ENCODE peak calls at places on chromosomes 12 and 14, in six cellular contexts. Y is NB4, C is endothelial cell of umbilical vein, S is A549, X is HepG2, Z is K562. Q is an unnamed sample.

GRCh38 chr12:88273450-88273849 is 131.3 kb downstream of the TMTC3 start:
- DNase-seq in Y (no peak), C (no peak), S (no peak), X (no peak), Z (no peak), Q (no peak)

GRCh38 chr14:51293926-51294290 is 53.9 kb downstream of the TMX1 start:
- DNase-seq in Y (no peak), C (no peak), S (no peak), X (no peak), Z (no peak), Q (no peak)

GRCh38 chr14:21748869-21749303 is 75.3 kb upstream of the OR4E1 start:
- DNase-seq in Y (peak), C (peak), S (peak), X (peak), Z (peak), Q (no peak)

GRCh38 chr12:109302358-109302757 is 6.7 kb downstream of the FOXN4 start:
- DNase-seq in Y (peak), C (no peak), S (peak), X (no peak), Z (peak), Q (no peak)

GRCh38 chr12:45282411-45282810 is 66.5 kb downstream of the ANO6 start:
- DNase-seq in Y (no peak), C (no peak), S (no peak), X (no peak), Z (no peak), Q (no peak)

GRCh38 chr12:75438052-75438754 is 42.4 kb upstream of the GLIPR1 start:
- DNase-seq in Y (no peak), C (no peak), S (no peak), X (no peak), Z (no peak), Q (no peak)

GRCh38 chr12:9064815-9065606 is 50.7 kb downstream of the A2M start:
- DNase-seq in Y (no peak), C (peak), S (peak), X (peak), Z (no peak), Q (no peak)

GRCh38 chr14:93686313-93686712 is 102.0 kb downstream of the PRIMA1 start:
- DNase-seq in Y (no peak), C (no peak), S (no peak), X (no peak), Z (no peak), Q (no peak)

GRCh38 chr14:93132472-93133065 is 16.8 kb upstream of the ITPK1 start:
- DNase-seq in Y (peak), C (peak), S (peak), X (peak), Z (no peak), Q (no peak)

GRCh38 chr12:116881325-116881866 is at the start of gene HRK:
- DNase-seq in Y (no peak), C (no peak), S (no peak), X (no peak), Z (peak), Q (no peak)

GRCh38 chr14:104235686-104236085 is 97.3 kb downstream of the KIF26A start:
- DNase-seq in Y (no peak), C (no peak), S (no peak), X (no peak), Z (no peak), Q (no peak)

GRCh38 chr12:95227818-95228356 is 10.3 kb downstream of the VEZT start:
- DNase-seq in Y (no peak), C (peak), S (no peak), X (no peak), Z (no peak), Q (no peak)

GRCh38 chr12:96249196-96250118 is 55.3 kb downstream of the ELK3 start:
- DNase-seq in Y (no peak), C (no peak), S (no peak), X (no peak), Z (no peak), Q (no peak)

GRCh38 chr14:21087294-21088091 is 11.0 kb downstream of the ZNF219 start:
- DNase-seq in Y (peak), C (peak), S (peak), X (no peak), Z (no peak), Q (no peak)

GRCh38 chr12:124286414-124286813 is 8.5 kb upstream of the RFLNA start:
- DNase-seq in Y (no peak), C (peak), S (no peak), X (no peak), Z (no peak), Q (no peak)

GRCh38 chr12:107864235-107864634 is 89.7 kb downstream of the ASCL4 start:
- DNase-seq in Y (no peak), C (no peak), S (no peak), X (no peak), Z (no peak), Q (no peak)

GRCh38 chr12:132702640-132703039 is 8.0 kb upstream of the PGAM5 start:
- DNase-seq in Y (peak), C (no peak), S (no peak), X (no peak), Z (no peak), Q (no peak)

GRCh38 chr12:115966376-115966775 is 311.1 kb downstream of the MED13L start:
- DNase-seq in Y (no peak), C (no peak), S (no peak), X (no peak), Z (no peak), Q (no peak)

GRCh38 chr14:50527970-50528369 is 4.4 kb downstream of the MAP4K5 start:
- DNase-seq in Y (no peak), C (peak), S (no peak), X (no peak), Z (no peak), Q (no peak)

GRCh38 chr14:66709292-66709691 is 201.3 kb downstream of the GPHN start:
- DNase-seq in Y (peak), C (peak), S (no peak), X (peak), Z (no peak), Q (no peak)

GRCh38 chr12:4932576-4932975 is 22.9 kb downstream of the KCNA1 start:
- DNase-seq in Y (no peak), C (no peak), S (no peak), X (no peak), Z (no peak), Q (no peak)

GRCh38 chr12:57089259-57090245 is 638 bp downstream of the NAB2 start:
- DNase-seq in Y (peak), C (peak), S (no peak), X (no peak), Z (peak), Q (no peak)

GRCh38 chr12:47818701-47819543 is 781 bp downstream of the HDAC7 start:
- DNase-seq in Y (peak), C (peak), S (peak), X (peak), Z (peak), Q (no peak)

GRCh38 chr14:64937821-64938193 is 4.7 kb downstream of the GPX2 start:
- DNase-seq in Y (no peak), C (peak), S (peak), X (peak), Z (peak), Q (no peak)

GRCh38 chr14:98725196-98725595 is 546.8 kb downstream of the BCL11B start:
- DNase-seq in Y (no peak), C (no peak), S (no peak), X (no peak), Z (no peak), Q (no peak)

GRCh38 chr12:3218150-3218845 is 141.1 kb downstream of the TSPAN9 start:
- DNase-seq in Y (peak), C (peak), S (no peak), X (no peak), Z (no peak), Q (no peak)

GRCh38 chr12:91973813-91974212 is 171.8 kb downstream of the BTG1 start:
- DNase-seq in Y (no peak), C (no peak), S (no peak), X (no peak), Z (no peak), Q (no peak)

GRCh38 chr14:22650960-22651521 is 6.9 kb upstream of the OR6J1 start:
- DNase-seq in Y (peak), C (no peak), S (peak), X (no peak), Z (no peak), Q (peak)

GRCh38 chr12:40569626-40570179 is 122.5 kb upstream of the CNTN1 start:
- DNase-seq in Y (no peak), C (no peak), S (peak), X (no peak), Z (no peak), Q (no peak)

GRCh38 chr14:24337824-24338175 is 2.0 kb downstream of the RIPK3 start:
- DNase-seq in Y (no peak), C (no peak), S (no peak), X (no peak), Z (no peak), Q (no peak)

GRCh38 chr14:24338843-24339242 is 948 bp downstream of the RIPK3 start:
- DNase-seq in Y (no peak), C (no peak), S (no peak), X (no peak), Z (no peak), Q (no peak)

GRCh38 chr14:24340606-24341005 is 815 bp upstream of the RIPK3 start:
- DNase-seq in Y (no peak), C (no peak), S (no peak), X (no peak), Z (no peak), Q (no peak)

GRCh38 chr14:24337144-24337823 is 2.4 kb upstream of the ADCY4 start:
- DNase-seq in Y (no peak), C (no peak), S (no peak), X (no peak), Z (no peak), Q (no peak)

GRCh38 chr14:24339284-24340151 is at the start of gene RIPK3:
- DNase-seq in Y (peak), C (peak), S (no peak), X (no peak), Z (no peak), Q (peak)
- TF ChIP-seq MYC in Y (no peak), C (no peak), S (no peak), X (no peak), Z (no peak), Q (no peak)

DNA sequence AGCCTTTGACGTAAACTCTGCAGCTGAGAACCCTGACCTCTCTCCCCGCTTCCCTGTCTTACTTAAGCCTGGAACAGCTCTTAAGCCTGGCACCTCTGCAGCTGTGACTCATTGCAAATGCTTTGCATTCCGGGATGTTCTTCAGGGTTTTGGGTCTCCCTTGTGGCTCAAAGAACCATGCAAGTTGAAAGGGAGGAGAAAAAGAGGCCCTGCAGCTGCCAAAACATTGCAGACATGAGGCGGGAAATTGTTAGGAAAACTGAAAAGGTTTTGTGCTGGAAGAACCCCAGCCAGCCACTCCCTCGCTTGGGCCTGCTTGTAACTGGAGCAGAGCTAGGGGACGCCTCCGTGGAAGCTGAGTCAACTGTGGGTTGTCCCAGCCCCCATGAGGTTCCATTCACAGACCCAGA is 60.2 kb upstream of the FERMT2 start:
- DNase-seq in Y (no peak), C (no peak), S (peak), X (peak), Z (no peak), Q (no peak)
- TF ChIP-seq MYC in Y (no peak), C (no peak), S (no peak), X (no peak), Z (no peak), Q (no peak)

DNA sequence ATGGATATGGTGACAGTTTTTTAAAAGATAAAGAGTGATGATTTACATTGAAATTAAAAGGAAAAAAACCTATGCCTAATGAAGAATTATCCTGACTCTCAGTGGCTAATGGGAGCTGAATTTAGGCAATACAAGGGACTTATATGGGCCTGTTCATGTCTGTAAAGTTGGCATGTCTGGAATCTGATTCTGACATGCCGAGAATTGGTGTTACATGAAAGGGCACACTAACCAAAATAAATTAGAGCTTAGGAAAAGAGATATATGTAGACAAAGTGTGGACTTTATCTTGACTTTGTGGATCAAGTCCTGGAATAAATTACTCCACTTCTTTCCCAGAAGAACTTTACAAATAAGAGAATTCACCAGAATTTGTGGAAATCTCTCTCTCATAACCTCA is 1.1 kb downstream of the TDG start:
- DNase-seq in Y (no peak), C (no peak), S (no peak), X (no peak), Z (no peak), Q (no peak)
- TF ChIP-seq MYC in Y (no peak), C (no peak), S (no peak), X (no peak), Z (no peak), Q (no peak)

GRCh38 chr14:34554540-34555250 is 15.2 kb upstream of the EAPP start:
- DNase-seq in Y (no peak), C (no peak), S (peak), X (no peak), Z (no peak), Q (no peak)
- TF ChIP-seq MYC in Y (no peak), C (no peak), S (no peak), X (no peak), Z (no peak), Q (no peak)

DNA sequence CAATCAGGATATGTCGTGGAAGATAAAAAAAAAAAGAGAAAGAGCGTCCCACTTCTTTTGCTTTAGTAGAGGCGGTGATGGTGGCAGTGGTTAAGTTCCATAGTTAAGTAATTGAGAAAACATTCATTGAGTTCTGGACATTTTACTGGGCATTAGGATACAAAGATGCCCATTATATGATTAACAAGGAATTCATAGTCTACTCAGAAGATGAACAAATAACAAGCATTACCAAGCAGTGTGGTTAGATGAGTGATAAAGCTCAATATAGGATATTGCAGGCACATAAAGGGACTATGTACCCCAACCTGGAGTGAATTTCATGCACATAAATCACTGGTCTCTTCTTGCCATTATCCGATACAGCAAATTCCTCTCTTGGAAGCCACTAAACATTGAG is 53.7 kb downstream of the ALG10B start:
- DNase-seq in Y (no peak), C (no peak), S (no peak), X (no peak), Z (no peak), Q (no peak)
- TF ChIP-seq MYC in Y (no peak), C (no peak), S (no peak), X (no peak), Z (no peak), Q (no peak)

DNA sequence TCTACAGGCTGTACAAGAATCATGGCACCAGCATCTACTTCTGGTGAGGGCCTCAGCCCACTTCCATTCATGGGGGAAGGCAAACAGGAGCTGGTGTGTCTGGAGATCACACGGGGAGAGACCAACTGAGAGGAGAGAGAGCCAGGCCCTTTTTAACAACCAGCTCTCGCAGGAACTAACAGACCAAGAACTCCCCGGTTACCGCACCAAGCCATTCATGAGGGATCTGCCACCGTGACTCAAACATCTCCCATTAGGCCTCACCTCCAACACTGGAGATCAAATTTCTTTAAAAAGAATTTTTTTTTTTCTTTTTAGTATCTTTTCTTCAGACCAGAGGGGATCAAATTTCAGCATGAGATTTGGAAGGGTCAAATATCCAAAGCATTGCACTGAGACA is 16.7 kb upstream of the AQP2 start:
- DNase-seq in Y (no peak), C (no peak), S (no peak), X (no peak), Z (no peak), Q (no peak)
- TF ChIP-seq MYC in Y (no peak), C (no peak), S (no peak), X (no peak), Z (no peak), Q (no peak)

GRCh38 chr12:53299101-53299453 is 418 bp upstream of the MYG1 start:
- DNase-seq in Y (peak), C (peak), S (peak), X (peak), Z (no peak), Q (no peak)
- TF ChIP-seq MYC in Y (no peak), C (no peak), S (no peak), X (no peak), Z (no peak), Q (no peak)

Q was measured in GM12878.